ENCODE peak calls at places on chromosomes 2 and 18, in five cellular contexts. O is ascending aorta, M is fibroblast of lung, R is hepatocyte, G is PC-3. H is an unnamed sample. For H3K4me1, the result is how much of the 10 kb centered on the place peaks cover.

GRCh38 chr2:37635359-37636208 is 35.9 kb downstream of the CDC42EP3 start:
- DNase-seq in O (peak), R (peak), G (peak), M (peak), H (no peak)

GRCh38 chr18:36441872-36442271 is 144.4 kb downstream of the FHOD3 start:
- DNase-seq in G (peak), M (peak), R (no peak), O (no peak), H (no peak)

GRCh38 chr2:30796723-30797122 is 10.5 kb downstream of the CAPN13 start:
- DNase-seq in O (no peak), R (peak), M (no peak), G (no peak), H (peak)

GRCh38 chr18:59834267-59834666 is 65.5 kb upstream of the PMAIP1 start:
- DNase-seq in R (no peak), O (no peak), G (no peak), M (no peak), H (no peak)

GRCh38 chr2:170689481-170689880 is 25.7 kb upstream of the SP5 start:
- DNase-seq in G (no peak), O (no peak), R (peak), M (no peak), H (no peak)

GRCh38 chr2:234730066-234730640 is 221.7 kb upstream of the SH3BP4 start:
- DNase-seq in O (no peak), G (no peak), M (no peak), R (no peak), H (no peak)

GRCh38 chr2:126979604-126980003 is 80.9 kb downstream of the TEX51 start:
- DNase-seq in M (no peak), G (no peak), R (no peak), O (no peak), H (no peak)

GRCh38 chr2:240564571-240565266 is 3.6 kb upstream of the RNPEPL1 start:
- DNase-seq in M (no peak), G (peak), R (peak), O (no peak), H (peak)

GRCh38 chr2:42238644-42239288 is 69.6 kb downstream of the EML4 start:
- DNase-seq in G (peak), R (peak), O (no peak), M (peak), H (no peak)

GRCh38 chr2:181190711-181191110 is 210.3 kb downstream of the UBE2E3 start:
- DNase-seq in O (no peak), G (no peak), R (no peak), M (no peak), H (no peak)

GRCh38 chr2:23925702-23926288 is 1.1 kb downstream of the ATAD2B start:
- DNase-seq in R (peak), G (peak), M (peak), O (peak), H (peak)

GRCh38 chr2:224160917-224161316 is 121.8 kb upstream of the SERPINE2 start:
- DNase-seq in O (no peak), M (peak), R (no peak), G (no peak), H (no peak)

GRCh38 chr2:3738454-3738853 is 35.1 kb downstream of the DCDC2C start:
- DNase-seq in O (no peak), M (peak), R (peak), G (peak), H (no peak)

GRCh38 chr2:230412369-230412706 is 3.7 kb upstream of the SP100 start:
- DNase-seq in G (no peak), R (no peak), O (no peak), M (no peak), H (no peak)

GRCh38 chr2:21633531-21634310 is 510.0 kb downstream of the TDRD15 start:
- DNase-seq in G (no peak), M (no peak), R (no peak), O (no peak), H (no peak)

DNA sequence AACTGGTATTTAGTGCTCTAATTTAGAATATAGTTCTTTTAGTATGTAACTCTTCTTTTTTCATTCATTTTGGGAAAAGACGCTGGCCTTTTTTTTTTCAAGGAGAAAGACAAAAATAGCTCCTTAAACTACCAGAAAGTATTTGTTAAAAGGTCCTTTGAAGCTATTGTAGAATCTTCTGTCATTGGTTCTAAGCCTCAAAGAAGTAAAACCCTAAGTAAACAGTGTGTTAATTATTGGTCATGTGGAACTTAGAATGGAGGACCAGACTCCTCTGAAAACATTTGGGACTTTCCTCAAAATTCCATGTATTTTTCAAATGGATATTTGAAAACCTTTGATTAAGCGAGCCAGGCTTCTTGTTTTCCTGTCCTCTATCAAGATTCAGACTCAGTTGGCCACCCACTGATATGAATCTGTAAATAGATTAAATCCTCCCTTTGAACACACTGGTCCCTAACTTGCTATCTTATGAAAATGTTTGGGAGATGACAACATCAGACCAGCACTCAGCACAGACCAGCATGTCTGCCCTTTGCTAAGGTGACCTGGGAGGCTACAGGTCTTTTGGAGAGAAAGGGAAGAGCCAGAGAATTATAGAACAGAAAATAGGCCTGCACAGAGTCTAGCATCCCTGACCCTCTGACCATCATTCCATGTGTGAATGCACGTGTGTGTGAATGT is 120.3 kb upstream of the GATA6 start:
- DNase-seq in G (no peak), M (no peak), R (no peak), O (no peak), H (no peak)
- H3K4me1 ChIP-seq in G (under half), M (under half), R (under half), O (under half), H (under half)

GRCh38 chr2:106537047-106537446 is 49.9 kb downstream of the CD8B2 start:
- DNase-seq in O (no peak), R (no peak), M (no peak), G (no peak), H (no peak)
- H3K4me1 ChIP-seq in O (under half), R (under half), M (under half), G (under half), H (under half)

GRCh38 chr2:55009277-55010055 is 40.8 kb downstream of the RTN4 start:
- DNase-seq in M (no peak), O (no peak), G (no peak), R (no peak), H (no peak)

GRCh38 chr2:55010915-55011314 is 39.3 kb downstream of the RTN4 start:
- DNase-seq in O (no peak), M (peak), G (no peak), R (peak), H (no peak)

GRCh38 chr2:55012648-55013484 is 37.4 kb downstream of the RTN4 start:
- DNase-seq in M (no peak), R (no peak), O (no peak), G (peak), H (no peak)

GRCh38 chr2:55011741-55012574 is 38.3 kb downstream of the RTN4 start:
- DNase-seq in G (no peak), O (no peak), M (no peak), R (no peak), H (no peak)

DNA sequence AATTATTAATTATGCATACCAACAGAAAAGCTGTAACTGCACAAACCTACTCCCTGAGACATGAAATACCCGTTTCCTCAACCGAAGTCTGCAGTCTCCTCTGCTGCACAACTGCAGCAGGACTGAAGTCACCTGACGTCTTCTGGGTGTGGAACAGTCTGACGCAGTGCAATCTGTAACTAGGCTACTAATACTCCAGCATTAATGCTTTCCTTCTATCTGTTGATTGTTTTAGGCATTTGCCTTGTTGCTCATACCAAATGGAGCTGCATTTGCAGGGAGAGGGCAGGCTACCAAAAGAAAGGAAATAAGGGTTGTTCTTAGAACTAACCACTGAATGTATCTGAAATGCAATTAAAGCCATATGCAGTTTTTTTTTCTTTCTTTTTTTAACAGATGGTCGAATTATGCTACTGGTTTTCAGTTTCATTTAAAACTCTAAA is 40.1 kb downstream of the RTN4 start:
- DNase-seq in M (peak), G (peak), O (no peak), R (peak), H (no peak)
- H3K4me1 ChIP-seq in M (under half), G (half or more), O (under half), R (half or more), H (half or more)

DNA sequence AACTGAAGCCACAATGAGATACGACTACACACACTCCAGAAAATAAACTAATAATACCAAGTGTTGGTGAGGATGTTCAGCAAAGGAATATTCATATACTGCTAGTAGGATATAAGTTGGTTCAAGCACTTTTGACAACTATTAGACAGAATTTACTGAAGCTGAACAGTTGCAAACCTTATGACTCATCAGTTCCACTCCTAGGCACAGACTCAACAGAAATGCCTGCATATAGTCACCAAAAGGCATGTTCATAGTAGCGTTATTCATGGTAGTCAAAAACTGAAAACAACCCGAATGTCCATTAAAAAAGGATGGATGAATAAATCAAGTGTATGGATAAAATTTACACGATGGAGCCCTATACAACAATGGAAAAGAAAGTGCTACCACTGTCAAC is 232.0 kb downstream of the ANAPC1 start:
- DNase-seq in R (no peak), M (no peak), O (no peak), G (no peak), H (no peak)
- H3K4me1 ChIP-seq in R (under half), M (under half), O (under half), G (under half), H (under half)